ENCODE peak calls at places on chromosome 10, in ten cellular contexts. M is C1 segment of cervical spinal cord, Z is A549, I is T-cell, W is T-helper 9 cell, B is KG1, P is left colon, F is hepatic stellate cell, Q is A172, J is fibroblast of gingiva. N is an unnamed sample.
A peak's percentile ranks its signal among the peaks of the same experiment; 100 is the strongest.

GRCh38 chr10:50999163-50999562 is 75.1 kb upstream of the PRKG1 start:
- DNase-seq in J (no peak), I (no peak), F (no peak), Q (no peak), B (no peak), P (no peak), Z (no peak), W (no peak), M (no peak), N (no peak)

GRCh38 chr10:55426138-55426537 is 625.1 kb upstream of the PCDH15 start:
- DNase-seq in F (no peak), Q (no peak), J (no peak), P (no peak), I (no peak), W (no peak), M (no peak), Z (no peak), B (no peak), N (no peak)

GRCh38 chr10:80484243-80484642 is 30.1 kb downstream of the TSPAN14 start:
- DNase-seq in B (no peak), P (no peak), W (no peak), Q (no peak), Z (no peak), M (no peak), F (no peak), I (no peak), J (no peak), N (no peak)

GRCh38 chr10:7082967-7083366 is 327.9 kb downstream of the SFMBT2 start:
- DNase-seq in W (no peak), F (no peak), Z (no peak), M (no peak), P (no peak), B (no peak), J (no peak), Q (no peak), I (no peak), N (peak; percentile 33)

GRCh38 chr10:97522937-97523336 is 24.2 kb downstream of the UBTD1 start:
- DNase-seq in I (no peak), W (no peak), F (no peak), J (no peak), Z (no peak), B (no peak), P (no peak), Q (no peak), M (no peak), N (no peak)

GRCh38 chr10:89207801-89208551 is 859 bp upstream of the CH25H start:
- DNase-seq in B (no peak), M (no peak), F (peak; percentile 45), Q (peak; percentile 17), J (no peak), I (no peak), W (no peak), Z (peak; percentile 19), P (peak; percentile 32), N (no peak)

GRCh38 chr10:24908793-24909423 is 43.5 kb downstream of the PRTFDC1 start:
- DNase-seq in P (no peak), W (no peak), B (no peak), I (no peak), Q (peak; percentile 76), M (no peak), Z (peak; percentile 25), J (peak; percentile 32), F (no peak), N (peak; percentile 75)

GRCh38 chr10:17428616-17429097 is 25.7 kb downstream of the ST8SIA6 start:
- DNase-seq in B (no peak), P (no peak), J (no peak), Z (no peak), Q (no peak), F (no peak), M (no peak), W (peak; percentile 54), I (peak; percentile 76), N (no peak)

GRCh38 chr10:35324196-35324595 is 12.1 kb upstream of the CCNY start:
- DNase-seq in M (no peak), W (no peak), Z (no peak), I (no peak), J (peak; percentile 44), B (no peak), F (no peak), Q (no peak), P (no peak), N (no peak)

GRCh38 chr10:103021897-103022286 is 103.8 kb downstream of the CNNM2 start:
- DNase-seq in B (no peak), P (no peak), J (peak; percentile 43), F (peak; percentile 63), Q (no peak), W (no peak), I (no peak), M (no peak), Z (peak; percentile 65), N (no peak)

GRCh38 chr10:131207176-131207575 is 104.3 kb downstream of the TCERG1L start:
- DNase-seq in I (no peak), P (no peak), M (no peak), Z (no peak), F (no peak), W (no peak), B (no peak), Q (no peak), J (no peak), N (no peak)

GRCh38 chr10:101576229-101576863 is 11.7 kb downstream of the POLL start:
- DNase-seq in F (no peak), J (no peak), Z (no peak), W (no peak), M (no peak), B (no peak), P (no peak), Q (peak; percentile 33), I (no peak), N (no peak)

GRCh38 chr10:3248526-3249255 is 76.1 kb upstream of the PITRM1 start:
- DNase-seq in I (no peak), J (peak; percentile 88), M (no peak), P (no peak), Z (peak; percentile 69), Q (peak; percentile 93), F (peak; percentile 88), W (no peak), B (no peak), N (peak; percentile 79)

GRCh38 chr10:8066146-8066545 is 11.7 kb downstream of the GATA3 start:
- DNase-seq in F (no peak), Q (no peak), I (no peak), W (no peak), J (no peak), Z (no peak), M (no peak), B (no peak), P (no peak), N (no peak)

GRCh38 chr10:79390057-79390456 is 42.8 kb downstream of the PPIF start:
- DNase-seq in J (no peak), M (no peak), Q (no peak), W (no peak), Z (no peak), P (no peak), B (no peak), F (no peak), I (no peak), N (no peak)

GRCh38 chr10:71647526-71648354 is 71.8 kb downstream of the C10orf105 start:
- DNase-seq in M (no peak), Z (peak; percentile 43), W (no peak), I (no peak), F (no peak), B (no peak), Q (no peak), P (no peak), J (no peak), N (peak; percentile 19)

GRCh38 chr10:103669243-103669929 is 175.9 kb downstream of the NEURL1 start:
- DNase-seq in B (no peak), J (no peak), Q (no peak), F (no peak), W (no peak), M (no peak), Z (no peak), P (no peak), I (no peak), N (no peak)

GRCh38 chr10:452512-453504 is 236.7 kb downstream of the DIP2C start:
- DNase-seq in M (no peak), Z (no peak), J (peak; percentile 60), P (no peak), W (no peak), Q (no peak), F (no peak), I (no peak), B (no peak), N (peak; percentile 60)

GRCh38 chr10:42975005-42975493 is 101.8 kb upstream of the RET start:
- DNase-seq in J (no peak), B (no peak), Z (no peak), Q (no peak), F (no peak), I (no peak), P (no peak), W (no peak), M (no peak), N (no peak)

GRCh38 chr10:89845541-89846275 is 144.3 kb downstream of the KIF20B start:
- DNase-seq in F (no peak), B (no peak), P (no peak), I (no peak), M (no peak), J (no peak), Q (peak; percentile 16), Z (no peak), W (no peak), N (peak; percentile 69)

GRCh38 chr10:95755511-95756004 is 405 bp upstream of the ENTPD1 start:
- DNase-seq in M (no peak), Z (no peak), I (no peak), B (no peak), F (no peak), Q (peak; percentile 69), W (no peak), P (peak; percentile 30), J (no peak), N (no peak)

GRCh38 chr10:17891435-17891834 is 60.3 kb upstream of the SLC39A12 start:
- DNase-seq in Z (no peak), J (no peak), M (no peak), P (no peak), B (no peak), I (no peak), W (no peak), Q (no peak), F (no peak), N (no peak)

GRCh38 chr10:110843796-110844616 is 27.7 kb upstream of the PDCD4 start:
- DNase-seq in Q (no peak), M (peak; percentile 30), I (no peak), P (peak; percentile 69), J (no peak), F (no peak), Z (no peak), W (no peak), B (no peak), N (no peak)

GRCh38 chr10:58775960-58776574 is 263.4 kb downstream of the BICC1 start:
- DNase-seq in M (no peak), Z (no peak), B (no peak), Q (peak; percentile 75), J (peak; percentile 44), I (no peak), W (no peak), P (no peak), F (peak; percentile 51), N (peak; percentile 78)

GRCh38 chr10:59234814-59235429 is 58.5 kb downstream of the PHYHIPL start:
- DNase-seq in F (no peak), Q (peak; percentile 32), P (peak; percentile 37), W (no peak), M (no peak), Z (no peak), J (peak; percentile 23), B (peak; percentile 16), I (no peak), N (peak; percentile 18)

N was measured in foreskin fibroblast.